ENCODE peak calls at places on chromosomes 3 and 15, in five cellular contexts. I, P, W, K and R are unnamed samples.

GRCh38 chr3:11668243-11669232 is 24.8 kb upstream of the VGLL4 start:
- DNase-seq in I (peak; percentile 36), K (no peak), W (no peak), P (no peak), R (no peak)

GRCh38 chr15:99537344-99537743 is 28.4 kb upstream of the MEF2A start:
- DNase-seq in W (peak; percentile 14), K (no peak), P (no peak), I (no peak), R (no peak)

GRCh38 chr15:41969851-41970431 is 2.4 kb downstream of the EHD4 start:
- DNase-seq in W (peak; percentile 11), P (no peak), K (no peak), I (no peak), R (no peak)

GRCh38 chr3:116445291-116445841 is at the start of gene LSAMP:
- DNase-seq in K (peak; percentile 80), I (no peak), W (peak; percentile 80), P (no peak), R (peak; percentile 81)

GRCh38 chr3:14413381-14414071 is 11.1 kb downstream of the SLC6A6 start:
- DNase-seq in I (peak; percentile 30), W (no peak), K (peak; percentile 82), P (no peak), R (no peak)

GRCh38 chr15:82999426-82999825 is 12.0 kb downstream of the C15orf40 start:
- DNase-seq in K (no peak), I (no peak), W (no peak), P (no peak), R (no peak)

GRCh38 chr3:172869356-172869755 is 118.8 kb downstream of the ECT2 start:
- DNase-seq in P (no peak), I (peak; percentile 73), W (no peak), K (no peak), R (no peak)

GRCh38 chr3:105730973-105731372 is 137.8 kb downstream of the CBLB start:
- DNase-seq in W (no peak), P (no peak), I (no peak), K (no peak), R (no peak)

GRCh38 chr15:74443100-74443909 is 9.5 kb upstream of the SEMA7A start:
- DNase-seq in W (no peak), I (no peak), P (no peak), K (no peak), R (no peak)

GRCh38 chr15:68272797-68273271 is 4.7 kb upstream of the FEM1B start:
- DNase-seq in W (no peak), K (no peak), I (peak; percentile 99), P (no peak), R (no peak)

GRCh38 chr3:170049146-170050000 is 11.6 kb downstream of the GPR160 start:
- DNase-seq in I (peak; percentile 33), K (no peak), W (no peak), P (peak; percentile 21), R (no peak)

GRCh38 chr3:188269040-188269439 is 115.1 kb downstream of the LPP start:
- DNase-seq in P (no peak), I (no peak), W (no peak), K (no peak), R (no peak)

GRCh38 chr3:10713656-10714055 is 102.4 kb upstream of the SLC6A11 start:
- DNase-seq in W (no peak), P (no peak), I (no peak), K (no peak), R (no peak)

GRCh38 chr3:106397004-106397403 is 528.2 kb upstream of the CBLB start:
- DNase-seq in P (no peak), K (peak; percentile 60), W (no peak), I (no peak), R (peak; percentile 33)

GRCh38 chr15:73753250-73754130 is at the start of gene INSYN1:
- DNase-seq in W (no peak), I (peak; percentile 19), P (no peak), K (peak; percentile 72), R (peak; percentile 47)

GRCh38 chr15:41934843-41935242 is 37.5 kb downstream of the EHD4 start:
- DNase-seq in I (peak; percentile 78), P (peak; percentile 58), W (no peak), K (peak; percentile 51), R (peak; percentile 66)

GRCh38 chr15:62269504-62269903 is 104.4 kb upstream of the C2CD4B start:
- DNase-seq in W (no peak), I (peak; percentile 8), K (peak; percentile 44), P (no peak), R (no peak)

GRCh38 chr3:69890094-69890493 is 109.4 kb upstream of the SAMMSON start:
- DNase-seq in P (no peak), W (no peak), I (peak; percentile 85), K (no peak), R (no peak)

GRCh38 chr3:56816061-56816460 is 14.3 kb upstream of the ARHGEF3 start:
- DNase-seq in P (no peak), W (no peak), K (no peak), I (no peak), R (no peak)

GRCh38 chr3:48832691-48833090 is 15.0 kb downstream of the PRKAR2A start:
- DNase-seq in P (no peak), K (no peak), W (no peak), I (no peak), R (no peak)

GRCh38 chr3:126245811-126246727 is 65.7 kb upstream of the ALDH1L1 start:
- DNase-seq in I (peak; percentile 61), W (peak; percentile 26), K (peak; percentile 85), P (peak; percentile 32), R (no peak)

GRCh38 chr15:86802244-86802643 is 722.6 kb downstream of the AGBL1 start:
- DNase-seq in P (no peak), K (no peak), I (no peak), W (no peak), R (no peak)

GRCh38 chr15:72319360-72319984 is 485 bp downstream of the CELF6 start:
- DNase-seq in I (peak; percentile 65), W (peak; percentile 60), K (peak; percentile 88), P (peak; percentile 71), R (peak; percentile 93)

GRCh38 chr3:170598091-170598502 is 12.2 kb upstream of the SLC7A14 start:
- DNase-seq in I (no peak), P (no peak), K (no peak), W (no peak), R (no peak)

GRCh38 chr3:107822308-107822707 is 268.5 kb downstream of the CD47 start:
- DNase-seq in I (no peak), W (no peak), K (peak; percentile 40), P (no peak), R (no peak)

GRCh38 chr15:69044899-69045298 is 30.4 kb downstream of the NOX5 start:
- DNase-seq in I (peak; percentile 92), W (no peak), K (no peak), P (no peak), R (no peak)

GRCh38 chr15:56869573-56869972 is 48.9 kb upstream of the TCF12 start:
- DNase-seq in K (peak; percentile 59), I (peak; percentile 26), W (peak; percentile 43), P (peak; percentile 40), R (no peak)

GRCh38 chr15:63157891-63158431 is 684 bp upstream of the RPS27L start:
- DNase-seq in I (peak; percentile 52), P (peak; percentile 82), K (peak; percentile 84), W (peak; percentile 24), R (peak; percentile 54)

GRCh38 chr3:46395210-46395661 is 11.6 kb downstream of the CCR5AS start:
- DNase-seq in P (no peak), W (no peak), K (peak; percentile 31), I (peak; percentile 38), R (peak; percentile 45)

GRCh38 chr3:101803152-101803782 is 24.3 kb downstream of the NXPE3 start:
- DNase-seq in I (peak; percentile 82), P (peak; percentile 62), W (peak; percentile 10), K (peak; percentile 81), R (no peak)

GRCh38 chr3:151379083-151379734 is 5.3 kb downstream of the P2RY12 start:
- DNase-seq in I (peak; percentile 41), P (peak; percentile 2), K (peak; percentile 69), W (peak; percentile 10), R (peak; percentile 65)

GRCh38 chr15:68379058-68379758 is 52.8 kb downstream of the ITGA11 start:
- DNase-seq in K (no peak), P (no peak), W (no peak), I (no peak), R (peak; percentile 15)

GRCh38 chr15:76986743-76987142 is 8.2 kb upstream of the PSTPIP1 start:
- DNase-seq in I (no peak), W (no peak), P (no peak), K (no peak), R (no peak)

GRCh38 chr3:50714953-50715352 is 40.2 kb downstream of the DOCK3 start:
- DNase-seq in P (no peak), I (peak; percentile 39), W (no peak), K (no peak), R (no peak)

GRCh38 chr3:49602877-49603411 is 48.7 kb downstream of the BSN start:
- DNase-seq in K (no peak), P (no peak), W (no peak), I (peak; percentile 87), R (no peak)

GRCh38 chr3:53740946-53741345 is 105.3 kb downstream of the CHDH start:
- DNase-seq in W (no peak), K (no peak), P (no peak), I (no peak), R (no peak)

GRCh38 chr15:82647045-82647834 is at the start of gene CPEB1:
- DNase-seq in W (peak; percentile 81), P (no peak), K (peak; percentile 75), I (peak; percentile 9), R (peak; percentile 52)

GRCh38 chr15:31974855-31975421 is 55.4 kb upstream of the CHRNA7 start:
- DNase-seq in K (peak; percentile 92), P (peak; percentile 64), I (no peak), W (peak; percentile 28), R (peak; percentile 73)

GRCh38 chr3:167861649-167862048 is 126.1 kb downstream of the SERPINI1 start:
- DNase-seq in P (no peak), K (no peak), I (peak; percentile 68), W (no peak), R (no peak)